ENCODE peak calls at places on chromosomes 7 and 10, in ten cellular contexts. K, U, W, Z, V, D, G, C, H and R are unnamed samples.

GRCh38 chr10:84543077-84543476 is 214.7 kb downstream of the CCSER2 start:
- DNase-seq in G (no peak), K (no peak), C (no peak), W (no peak), Z (no peak), H (no peak), D (no peak), V (no peak), U (no peak), R (no peak)

GRCh38 chr7:77337456-77337990 is 78.6 kb downstream of the GSAP start:
- DNase-seq in K (no peak), W (no peak), Z (no peak), U (no peak), V (no peak), D (no peak), C (no peak), G (no peak), H (no peak), R (no peak)

GRCh38 chr10:24899571-24899970 is 52.8 kb downstream of the PRTFDC1 start:
- DNase-seq in C (no peak), K (no peak), V (no peak), Z (no peak), H (no peak), D (no peak), U (no peak), W (no peak), G (no peak), R (no peak)

GRCh38 chr7:78609281-78609680 is 810.7 kb downstream of the PHTF2 start:
- DNase-seq in U (no peak), K (no peak), Z (no peak), H (no peak), W (no peak), D (no peak), C (no peak), V (no peak), G (no peak), R (no peak)

GRCh38 chr10:98074315-98074911 is 44.0 kb upstream of the CRTAC1 start:
- DNase-seq in D (no peak), C (no peak), H (no peak), V (no peak), Z (no peak), U (no peak), G (peak; percentile 15), W (peak; percentile 67), K (no peak), R (no peak)

GRCh38 chr10:73649876-73650536 is 5.8 kb downstream of the SYNPO2L start:
- DNase-seq in C (no peak), V (no peak), H (no peak), W (no peak), D (no peak), K (no peak), Z (no peak), U (no peak), G (no peak), R (no peak)

GRCh38 chr7:135653285-135654080 is 8.8 kb upstream of the STMP1 start:
- DNase-seq in W (peak; percentile 5), Z (no peak), H (no peak), U (no peak), K (no peak), C (no peak), V (no peak), G (no peak), D (no peak), R (no peak)

GRCh38 chr10:49362596-49363260 is 33.2 kb downstream of the DRGX start:
- DNase-seq in U (no peak), K (no peak), H (no peak), W (no peak), G (peak; percentile 18), Z (no peak), D (no peak), C (no peak), V (no peak), R (no peak)

GRCh38 chr10:61870521-61870895 is 31.0 kb upstream of the ARID5B start:
- DNase-seq in D (no peak), G (no peak), H (no peak), V (no peak), U (no peak), Z (no peak), C (no peak), W (no peak), K (no peak), R (no peak)

GRCh38 chr7:100823140-100823525 is 4.2 kb downstream of the EPHB4 start:
- DNase-seq in Z (no peak), W (no peak), H (no peak), V (peak; percentile 50), U (no peak), G (no peak), K (no peak), D (no peak), C (no peak), R (no peak)

GRCh38 chr7:45657890-45658715 is 83.9 kb downstream of the ADCY1 start:
- DNase-seq in U (no peak), D (no peak), K (no peak), C (no peak), W (no peak), H (no peak), V (no peak), G (no peak), Z (no peak), R (no peak)

GRCh38 chr7:1466524-1467271 is 7.4 kb upstream of the MICALL2 start:
- DNase-seq in D (peak; percentile 81), H (peak; percentile 53), C (peak; percentile 88), W (peak; percentile 86), Z (no peak), U (peak; percentile 90), V (peak; percentile 77), G (no peak), K (peak; percentile 62), R (no peak)

GRCh38 chr7:33107136-33108066 is 1.8 kb downstream of the RP9 start:
- DNase-seq in V (no peak), H (no peak), K (no peak), W (peak; percentile 59), Z (no peak), D (peak; percentile 23), U (peak; percentile 32), G (peak; percentile 74), C (peak; percentile 32), R (peak; percentile 23)

GRCh38 chr10:77062381-77062780 is 575.2 kb downstream of the KCNMA1 start:
- DNase-seq in C (no peak), D (no peak), G (no peak), Z (no peak), U (no peak), W (no peak), V (no peak), K (no peak), H (no peak), R (no peak)

GRCh38 chr10:24645784-24646183 is 77.9 kb downstream of the ARHGAP21 start:
- DNase-seq in Z (no peak), W (no peak), H (no peak), D (no peak), C (no peak), U (no peak), G (peak; percentile 3), K (no peak), V (no peak), R (no peak)

GRCh38 chr7:44959433-44959951 is 19.3 kb downstream of the MYO1G start:
- DNase-seq in G (no peak), D (no peak), U (no peak), V (no peak), H (no peak), Z (no peak), C (no peak), K (no peak), W (no peak), R (no peak)

GRCh38 chr7:101238226-101239182 is 902 bp upstream of the CLDN15 start:
- DNase-seq in H (no peak), V (no peak), W (no peak), C (no peak), U (no peak), K (no peak), D (no peak), Z (no peak), G (no peak), R (no peak)

DNA sequence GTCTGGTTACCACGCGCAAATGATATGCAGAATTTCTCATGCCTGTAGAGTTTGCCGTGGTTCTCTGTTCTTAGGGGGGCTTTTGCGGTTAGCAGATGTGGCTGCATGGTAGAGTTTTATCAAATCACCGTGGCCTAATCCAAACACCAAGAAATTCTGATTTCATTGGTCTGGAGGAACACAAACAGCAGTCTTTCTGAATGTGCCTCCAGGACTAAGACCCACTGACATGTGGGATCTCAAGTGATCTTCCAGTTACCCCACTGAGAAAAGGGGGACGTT is 62.6 kb downstream of the JCAD start:
- DNase-seq in U (no peak), V (no peak), C (no peak), D (no peak), W (no peak), H (no peak), Z (no peak), G (no peak), K (no peak), R (no peak)
- H3K27ac ChIP-seq in U (no peak overlapping the region), V (no peak overlapping the region), C (no peak overlapping the region), D (no peak overlapping the region), W (no peak overlapping the region), H (no peak overlapping the region), Z (no peak overlapping the region), G (no peak overlapping the region), K (no peak overlapping the region), R (no peak overlapping the region)

DNA sequence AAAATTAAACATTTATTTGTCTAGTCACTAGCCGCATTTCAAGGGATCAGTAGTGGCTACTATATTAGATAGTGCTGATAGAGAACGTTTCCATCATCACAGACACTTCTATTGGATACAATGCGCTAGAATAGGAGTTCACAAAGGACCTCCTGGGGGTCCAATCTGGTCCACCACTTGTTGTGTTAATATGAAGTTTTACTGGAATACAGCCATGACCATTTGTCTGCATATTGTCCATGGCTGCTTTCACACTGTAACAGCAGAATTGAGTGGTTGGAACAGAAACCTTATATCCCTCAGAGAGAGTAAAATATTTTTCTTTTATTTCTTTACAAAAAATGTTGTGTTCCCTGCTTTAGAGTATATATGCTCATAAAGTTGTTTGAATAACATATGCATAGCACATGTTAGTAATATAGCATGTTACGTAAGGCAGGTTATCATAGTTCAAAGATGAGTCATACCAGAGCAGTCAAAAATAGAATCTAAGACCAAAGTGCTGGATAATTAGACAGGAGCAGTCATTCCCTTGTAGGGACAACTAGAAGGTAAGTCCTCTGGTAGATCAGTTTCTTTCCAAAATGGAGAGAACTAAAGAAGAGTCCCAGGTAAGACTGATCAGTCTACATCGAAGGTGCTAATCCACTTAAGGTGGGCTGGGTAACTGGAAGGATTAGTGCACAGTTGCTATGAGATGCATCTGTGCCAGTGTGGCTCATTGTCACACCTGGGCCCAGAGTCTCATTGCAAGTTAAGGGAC is 14.9 kb downstream of the BZW2 start:
- DNase-seq in V (no peak), D (no peak), Z (no peak), G (no peak), U (no peak), C (no peak), H (no peak), W (peak; percentile 16), K (no peak), R (no peak)
- H3K4me1 ChIP-seq in V (no peaks in the 10 kb centered on the region), D (peaks cover 18% of the 10 kb centered on the region), Z (no peaks in the 10 kb centered on the region), G (peaks cover 3% of the 10 kb centered on the region), U (peaks cover 16% of the 10 kb centered on the region), C (peaks cover 25% of the 10 kb centered on the region), H (peaks cover 18% of the 10 kb centered on the region), W (peaks cover 78% of the 10 kb centered on the region), K (no peaks in the 10 kb centered on the region), R (no peaks in the 10 kb centered on the region)

GRCh38 chr7:21579341-21580072 is 36.7 kb downstream of the DNAH11 start:
- DNase-seq in V (no peak), K (no peak), D (no peak), W (no peak), C (no peak), Z (no peak), H (no peak), G (no peak), U (no peak), R (no peak)
- H3K27ac ChIP-seq in V (no peak overlapping the region), K (no peak overlapping the region), D (peak overlapping the region; percentile 47), W (no peak overlapping the region), C (no peak overlapping the region), Z (no peak overlapping the region), H (peak overlapping the region; percentile 38), G (no peak overlapping the region), U (no peak overlapping the region), R (no peak overlapping the region)

GRCh38 chr7:117769085-117769484 is 104.2 kb downstream of the CTTNBP2 start:
- DNase-seq in D (no peak), K (no peak), Z (no peak), U (no peak), C (no peak), G (no peak), V (no peak), W (no peak), H (no peak), R (no peak)
- H3K4me1 ChIP-seq in D (no peaks in the 10 kb centered on the region), K (no peaks in the 10 kb centered on the region), Z (no peaks in the 10 kb centered on the region), U (no peaks in the 10 kb centered on the region), C (peaks cover 12% of the 10 kb centered on the region), G (no peaks in the 10 kb centered on the region), V (no peaks in the 10 kb centered on the region), W (no peaks in the 10 kb centered on the region), H (no peaks in the 10 kb centered on the region), R (no peaks in the 10 kb centered on the region)